ENCODE peak calls at places on chromosomes 16 and 17, in ten cellular contexts. J is Peyer's patch, S is foreskin keratinocyte, G is tibial nerve, R is psoas muscle, X is SK-N-SH, Y is neural progenitor cell, Z is adrenal gland, L is cardiac muscle cell, F is right atrium auricular region. Q is an unnamed sample. For H3K4me1, the result is how much of the 10 kb centered on the place peaks cover.

GRCh38 chr17:81234940-81235821 is 3.7 kb downstream of the TEPSIN start:
- DNase-seq in Z (no peak), Y (no peak), G (no peak), R (no peak), F (no peak), X (no peak), L (no peak), J (no peak), S (no peak), Q (no peak)

GRCh38 chr17:55448681-55449080 is 27.0 kb upstream of the MMD start:
- DNase-seq in S (no peak), Y (no peak), F (no peak), J (no peak), R (no peak), Z (no peak), L (peak), X (no peak), G (no peak), Q (no peak)

GRCh38 chr17:64706224-64707076 is 44.3 kb upstream of the SMURF2 start:
- DNase-seq in X (no peak), Z (no peak), R (no peak), J (peak), G (no peak), Y (no peak), S (peak), L (no peak), F (no peak), Q (no peak)

GRCh38 chr17:19368119-19368660 is 5.7 kb upstream of the B9D1 start:
- DNase-seq in L (no peak), Z (no peak), G (no peak), R (no peak), S (no peak), F (no peak), X (no peak), Y (no peak), J (peak), Q (no peak)

GRCh38 chr17:48499743-48500434 is 30.9 kb downstream of the HOXB1 start:
- DNase-seq in X (no peak), Z (no peak), G (no peak), S (no peak), F (no peak), J (no peak), R (no peak), L (no peak), Y (no peak), Q (no peak)

GRCh38 chr16:47492428-47493357 is 31.6 kb downstream of the PHKB start:
- DNase-seq in J (peak), G (peak), S (no peak), F (peak), R (peak), X (no peak), Z (peak), Y (no peak), L (peak), Q (peak)

GRCh38 chr17:47839899-47840741 is 953 bp downstream of the SCRN2 start:
- DNase-seq in F (no peak), S (no peak), X (no peak), Z (peak), L (no peak), Y (no peak), R (no peak), G (no peak), J (no peak), Q (no peak)

GRCh38 chr17:62187681-62188080 is 122.6 kb upstream of the MED13 start:
- DNase-seq in J (no peak), L (peak), Y (no peak), G (no peak), S (peak), Z (no peak), F (no peak), R (no peak), X (peak), Q (no peak)

GRCh38 chr16:48899500-48899899 is 289.5 kb upstream of the N4BP1 start:
- DNase-seq in Z (no peak), S (no peak), R (no peak), F (no peak), J (no peak), X (no peak), L (no peak), G (no peak), Y (no peak), Q (no peak)

GRCh38 chr17:76546556-76547182 is 6.8 kb downstream of the PRCD start:
- DNase-seq in S (peak), Y (no peak), L (peak), R (no peak), J (no peak), Z (no peak), F (no peak), X (peak), G (no peak), Q (no peak)

GRCh38 chr17:36608794-36609497 is 7.6 kb downstream of the MRM1 start:
- DNase-seq in G (no peak), L (peak), Z (peak), X (no peak), F (peak), S (peak), Y (peak), R (peak), J (peak), Q (peak)

GRCh38 chr16:56189990-56190902 is 1.0 kb upstream of the GNAO1 start:
- DNase-seq in S (peak), G (no peak), X (peak), J (no peak), Y (peak), Z (no peak), L (no peak), R (no peak), F (no peak), Q (peak)

GRCh38 chr17:18968945-18969887 is 17.3 kb downstream of the SLC5A10 start:
- DNase-seq in X (no peak), J (peak), L (no peak), F (no peak), S (peak), Z (no peak), Y (no peak), R (no peak), G (no peak), Q (no peak)

GRCh38 chr16:86033016-86033474 is 134.1 kb downstream of the IRF8 start:
- DNase-seq in Y (peak), R (no peak), F (no peak), X (no peak), G (no peak), J (peak), S (no peak), Z (no peak), L (peak), Q (no peak)

GRCh38 chr16:14151256-14152030 is 80.3 kb downstream of the MRTFB start:
- DNase-seq in Y (no peak), R (no peak), J (no peak), F (no peak), Z (no peak), X (no peak), S (no peak), L (peak), G (no peak), Q (no peak)

GRCh38 chr16:19696312-19696711 is 21.7 kb downstream of the KNOP1 start:
- DNase-seq in Z (peak), F (peak), R (peak), Y (no peak), X (no peak), S (peak), G (peak), L (peak), J (peak), Q (peak)

GRCh38 chr17:72171703-72172670 is 51.2 kb downstream of the SOX9 start:
- DNase-seq in R (no peak), S (no peak), G (no peak), X (no peak), F (no peak), L (no peak), Y (no peak), J (no peak), Z (peak), Q (no peak)

GRCh38 chr16:85765767-85766166 is 14.9 kb upstream of the C16orf74 start:
- DNase-seq in S (no peak), Z (no peak), Y (peak), J (no peak), L (no peak), X (no peak), R (no peak), G (no peak), F (no peak), Q (no peak)

GRCh38 chr17:54754560-54754959 is 146.1 kb upstream of the TOM1L1 start:
- DNase-seq in F (no peak), Y (peak), R (no peak), Z (no peak), G (no peak), X (peak), J (no peak), L (no peak), S (no peak), Q (no peak)

GRCh38 chr17:8095361-8095760 is 7.8 kb upstream of the ALOX12B start:
- DNase-seq in X (no peak), G (no peak), J (no peak), F (no peak), R (no peak), Y (no peak), L (no peak), Z (no peak), S (no peak), Q (no peak)

GRCh38 chr17:63151981-63152523 is 186.0 kb downstream of the TANC2 start:
- DNase-seq in F (no peak), R (no peak), L (peak), X (no peak), J (no peak), S (no peak), G (no peak), Y (peak), Z (no peak), Q (no peak)

GRCh38 chr17:29566473-29567361 is at the start of gene ABHD15:
- DNase-seq in F (peak), S (peak), X (peak), Y (peak), Z (peak), R (peak), J (peak), L (peak), G (peak), Q (peak)

GRCh38 chr16:30136971-30137601 is 14.1 kb upstream of the MAPK3 start:
- DNase-seq in Y (no peak), F (no peak), R (no peak), Z (no peak), S (no peak), L (no peak), G (no peak), X (no peak), J (no peak), Q (no peak)

GRCh38 chr16:23863511-23864422 is 28.0 kb downstream of the PRKCB start:
- DNase-seq in Z (no peak), G (no peak), J (peak), X (no peak), R (no peak), L (no peak), S (no peak), F (no peak), Y (no peak), Q (no peak)

GRCh38 chr17:46916623-46917022 is 6.3 kb upstream of the GOSR2 start:
- DNase-seq in G (no peak), R (no peak), J (no peak), Z (no peak), Y (no peak), S (no peak), X (no peak), F (no peak), L (no peak), Q (no peak)

GRCh38 chr17:58520843-58521430 is 6.5 kb upstream of the MTMR4 start:
- DNase-seq in S (no peak), Y (peak), X (peak), J (no peak), R (no peak), G (no peak), F (no peak), L (peak), Z (no peak), Q (no peak)

GRCh38 chr17:59853168-59853918 is 39.4 kb downstream of the TUBD1 start:
- DNase-seq in F (no peak), S (peak), R (no peak), G (no peak), Y (peak), Z (no peak), J (peak), L (peak), X (peak), Q (no peak)

GRCh38 chr17:28728364-28729200 is at the start of gene NEK8:
- DNase-seq in G (peak), J (peak), S (peak), Z (peak), L (peak), X (peak), R (peak), Y (peak), F (peak), Q (peak)

GRCh38 chr17:26809033-26809432 is 484.9 kb upstream of the WSB1 start:
- DNase-seq in Y (no peak), L (no peak), X (no peak), J (no peak), R (no peak), S (peak), F (no peak), G (no peak), Z (no peak), Q (no peak)

GRCh38 chr17:59892251-59892848 is 393 bp downstream of the TUBD1 start:
- DNase-seq in R (peak), S (no peak), J (no peak), Z (no peak), X (no peak), G (no peak), L (no peak), Y (no peak), F (no peak), Q (no peak)

GRCh38 chr16:85006639-85007038 is 4.7 kb downstream of the ZDHHC7 start:
- DNase-seq in L (peak), F (no peak), R (no peak), Y (no peak), S (no peak), Z (no peak), X (no peak), J (no peak), G (no peak), Q (no peak)

GRCh38 chr17:76506408-76507328 is 5.4 kb upstream of the RHBDF2 start:
- DNase-seq in L (peak), Z (peak), R (peak), F (peak), Y (peak), G (peak), S (no peak), X (peak), J (peak), Q (peak)

GRCh38 chr17:35849469-35850348 is 19.0 kb downstream of the HEATR9 start:
- DNase-seq in Z (peak), S (peak), L (peak), R (no peak), G (no peak), J (peak), F (peak), Y (peak), X (peak), Q (no peak)

GRCh38 chr17:51611585-51611984 is 351.2 kb downstream of the UTP18 start:
- DNase-seq in X (peak), J (no peak), F (no peak), Z (no peak), G (no peak), Y (no peak), L (no peak), R (no peak), S (no peak), Q (peak)

GRCh38 chr16:48053346-48053745 is 102.4 kb downstream of the ABCC12 start:
- DNase-seq in J (no peak), S (peak), F (no peak), Z (peak), Y (peak), L (peak), G (no peak), X (no peak), R (no peak), Q (no peak)

DNA sequence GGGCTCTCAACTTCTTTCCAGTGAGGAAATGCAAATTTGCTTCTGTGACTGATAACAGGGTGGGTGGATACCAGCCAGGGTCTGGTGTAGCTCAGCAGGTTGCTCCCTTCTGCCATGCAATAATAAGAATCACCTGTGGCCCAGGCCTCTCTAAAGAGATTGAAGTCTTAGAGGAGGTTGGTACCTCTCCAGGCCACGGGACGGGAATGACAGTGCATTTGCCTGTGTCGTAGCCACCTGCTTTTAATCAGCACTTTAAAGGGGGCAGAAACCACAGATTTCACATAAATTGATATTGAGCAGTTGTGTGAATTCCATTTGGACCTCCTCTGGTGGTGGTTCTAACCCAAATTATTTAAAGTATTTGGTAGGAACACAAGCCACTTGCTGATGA is 246.9 kb downstream of the PRKCA start:
- DNase-seq in Z (no peak), J (no peak), F (no peak), L (peak), S (no peak), R (no peak), Y (no peak), G (no peak), X (no peak), Q (no peak)
- H3K4me1 ChIP-seq in Z (under half), J (under half), F (under half), L (under half), S (under half), R (under half), Y (under half), G (under half), X (under half), Q (under half)

GRCh38 chr16:88925540-88925887 is 51.5 kb downstream of the CBFA2T3 start:
- DNase-seq in Z (no peak), S (no peak), L (no peak), R (no peak), J (no peak), Y (no peak), X (no peak), G (no peak), F (no peak), Q (no peak)
- H3K4me1 ChIP-seq in Z (half or more), S (under half), L (under half), R (under half), J (under half), Y (under half), X (under half), G (under half), F (under half), Q (under half)

DNA sequence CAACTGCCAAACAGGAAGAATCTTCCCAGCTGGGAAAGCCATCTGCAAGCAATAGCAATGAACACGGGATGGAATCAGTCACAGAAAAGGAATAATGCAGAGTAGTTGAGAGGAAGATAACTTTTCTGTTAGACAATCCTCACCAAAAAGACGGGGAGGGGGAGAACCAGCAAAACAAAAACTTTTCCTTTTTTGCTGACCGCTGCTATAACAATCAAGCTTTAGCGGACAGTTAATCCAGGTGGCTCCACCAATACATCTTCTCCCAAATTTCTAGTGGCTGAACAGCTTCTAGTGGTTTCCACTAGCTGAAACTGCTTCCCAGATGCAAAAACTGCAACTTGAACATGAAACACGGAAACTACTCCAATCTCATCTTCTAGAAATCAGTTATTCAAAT is 956 bp downstream of the TMEM11 start:
- DNase-seq in Y (no peak), J (no peak), L (no peak), R (no peak), Z (no peak), X (no peak), F (no peak), G (no peak), S (no peak), Q (no peak)
- H3K4me1 ChIP-seq in Y (under half), J (half or more), L (under half), R (half or more), Z (under half), X (under half), F (under half), G (under half), S (under half), Q (under half)

GRCh38 chr16:69563605-69564580 is 1.9 kb upstream of the NFAT5 start:
- DNase-seq in X (no peak), G (no peak), F (no peak), J (no peak), Y (peak), Z (no peak), S (peak), L (peak), R (no peak), Q (no peak)

GRCh38 chr16:69565611-69566436 is at the start of gene NFAT5:
- DNase-seq in Y (peak), G (peak), Z (peak), L (peak), J (peak), F (peak), R (peak), S (peak), X (peak), Q (peak)

GRCh38 chr16:69561901-69562300 is 3.9 kb upstream of the NFAT5 start:
- DNase-seq in X (no peak), Z (no peak), J (no peak), S (no peak), Y (no peak), L (no peak), G (no peak), R (no peak), F (no peak), Q (no peak)

GRCh38 chr16:69564845-69565610 is 738 bp upstream of the NFAT5 start:
- DNase-seq in L (peak), X (no peak), R (no peak), G (no peak), Z (no peak), S (peak), F (no peak), Y (no peak), J (no peak), Q (no peak)

GRCh38 chr16:69562818-69563217 is 2.9 kb upstream of the NFAT5 start:
- DNase-seq in Y (no peak), Z (no peak), J (no peak), S (no peak), R (no peak), G (no peak), L (no peak), F (no peak), X (no peak), Q (no peak)
- H3K4me1 ChIP-seq in Y (under half), Z (under half), J (under half), S (under half), R (under half), G (under half), L (under half), F (under half), X (under half), Q (under half)

GRCh38 chr17:82246365-82247174 is 17.7 kb downstream of the SLC16A3 start:
- DNase-seq in F (no peak), X (peak), G (no peak), Z (peak), S (peak), J (no peak), R (peak), Y (no peak), L (peak), Q (peak)
- H3K4me1 ChIP-seq in F (under half), X (under half), G (under half), Z (under half), S (under half), J (half or more), R (under half), Y (under half), L (under half), Q (under half)

GRCh38 chr17:45308840-45309239 is 8.0 kb downstream of the MAP3K14 start:
- DNase-seq in J (no peak), R (no peak), L (no peak), S (no peak), Z (no peak), F (no peak), Y (no peak), G (no peak), X (no peak), Q (no peak)
- H3K4me1 ChIP-seq in J (half or more), R (half or more), L (under half), S (under half), Z (half or more), F (under half), Y (under half), G (half or more), X (under half), Q (under half)

GRCh38 chr17:74474043-74474792 is 7.8 kb downstream of the CD300A start:
- DNase-seq in Y (no peak), G (no peak), L (no peak), Z (no peak), X (peak), F (no peak), S (no peak), J (no peak), R (no peak), Q (no peak)

GRCh38 chr17:74477411-74477810 is 11.0 kb downstream of the CD300A start:
- DNase-seq in Z (no peak), Y (no peak), L (no peak), G (no peak), R (no peak), J (no peak), S (no peak), F (no peak), X (no peak), Q (no peak)

GRCh38 chr17:74473294-74473693 is 6.9 kb downstream of the CD300A start:
- DNase-seq in J (no peak), F (no peak), X (no peak), Z (no peak), S (no peak), L (no peak), G (no peak), R (no peak), Y (no peak), Q (no peak)

GRCh38 chr17:74472890-74473289 is 6.5 kb downstream of the CD300A start:
- DNase-seq in F (no peak), X (no peak), S (no peak), L (no peak), G (no peak), Y (no peak), R (no peak), J (no peak), Z (no peak), Q (no peak)

DNA sequence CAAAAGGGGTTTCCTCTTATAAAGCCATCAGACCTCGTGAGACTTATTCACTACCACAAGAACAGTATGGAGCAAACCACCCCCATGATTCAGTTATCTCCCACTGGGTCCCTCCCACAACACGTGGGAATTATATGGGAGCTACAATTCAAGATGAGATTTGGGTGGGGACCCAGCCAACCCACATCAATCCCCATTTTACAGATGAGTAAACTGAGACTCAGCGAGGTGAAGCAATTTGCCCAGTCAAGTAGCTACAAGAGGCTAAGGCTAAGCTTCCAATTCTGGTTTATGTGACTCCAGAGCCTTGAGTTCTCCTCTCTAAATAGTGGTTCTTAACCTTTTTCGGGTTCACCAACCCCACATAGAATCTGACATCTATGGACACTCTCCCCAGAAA is 8.8 kb downstream of the CD300A start:
- DNase-seq in F (no peak), S (no peak), X (no peak), L (no peak), G (no peak), Y (no peak), J (no peak), R (no peak), Z (no peak), Q (no peak)
- H3K4me1 ChIP-seq in F (under half), S (under half), X (under half), L (under half), G (under half), Y (under half), J (under half), R (under half), Z (under half), Q (under half)